ENCODE peak calls at places on chromosomes 16 and 17, in five cellular contexts. W, J, L, M and V are unnamed samples.

GRCh38 chr16:70429888-70430666 is 8.8 kb downstream of the ST3GAL2 start:
- DNase-seq in W (no peak), J (no peak), L (no peak), M (no peak), V (no peak)

GRCh38 chr17:73292031-73292531 is 19.7 kb downstream of the CDC42EP4 start:
- DNase-seq in W (no peak), J (peak), L (peak), M (no peak), V (peak)

GRCh38 chr17:273994-274832 is 78.4 kb downstream of the RPH3AL start:
- DNase-seq in W (no peak), J (no peak), L (no peak), M (no peak), V (no peak)

GRCh38 chr16:13036600-13036999 is 135.2 kb downstream of the SHISA9 start:
- DNase-seq in W (no peak), J (peak), L (peak), M (no peak), V (peak)

GRCh38 chr17:69170377-69170776 is 28.7 kb upstream of the ABCA6 start:
- DNase-seq in W (no peak), J (peak), L (no peak), M (no peak), V (no peak)

GRCh38 chr17:76725580-76726230 is 701 bp downstream of the JMJD6 start:
- DNase-seq in W (peak), J (no peak), L (peak), M (peak), V (peak)

GRCh38 chr17:2399572-2400473 is 1.0 kb downstream of the MNT start:
- DNase-seq in W (peak), J (peak), L (peak), M (peak), V (peak)

GRCh38 chr17:82517230-82517865 is 2.2 kb upstream of the FOXK2 start:
- DNase-seq in W (no peak), J (peak), L (no peak), M (no peak), V (no peak)

GRCh38 chr17:82369211-82369610 is 2.4 kb upstream of the UTS2R start:
- DNase-seq in W (no peak), J (no peak), L (no peak), M (no peak), V (no peak)

GRCh38 chr17:7354262-7354781 is 634 bp upstream of the TMEM95 start:
- DNase-seq in W (no peak), J (peak), L (no peak), M (no peak), V (no peak)

GRCh38 chr17:9446528-9446927 is 129.1 kb downstream of the STX8 start:
- DNase-seq in W (no peak), J (no peak), L (no peak), M (no peak), V (peak)

GRCh38 chr17:50057521-50057991 is 1.6 kb downstream of the ITGA3 start:
- DNase-seq in W (no peak), J (no peak), L (no peak), M (no peak), V (no peak)

GRCh38 chr16:19840524-19841110 is 44.0 kb downstream of the GPRC5B start:
- DNase-seq in W (no peak), J (no peak), L (no peak), M (no peak), V (no peak)

GRCh38 chr17:9148908-9149536 is 127.7 kb downstream of the NTN1 start:
- DNase-seq in W (no peak), J (no peak), L (no peak), M (no peak), V (no peak)

GRCh38 chr17:30584810-30585209 is 107.6 kb downstream of the GOSR1 start:
- DNase-seq in W (no peak), J (no peak), L (no peak), M (no peak), V (no peak)

GRCh38 chr16:21704733-21705132 is 41.0 kb downstream of the OTOA start:
- DNase-seq in W (no peak), J (no peak), L (peak), M (no peak), V (no peak)

GRCh38 chr17:45225964-45226530 is 4.4 kb downstream of the FMNL1 start:
- DNase-seq in W (peak), J (no peak), L (no peak), M (peak), V (no peak)

GRCh38 chr17:35801583-35802224 is 6.3 kb upstream of the MMP28 start:
- DNase-seq in W (no peak), J (peak), L (no peak), M (no peak), V (peak)

GRCh38 chr17:42561908-42562844 is at the start of gene COASY:
- DNase-seq in W (peak), J (peak), L (peak), M (peak), V (peak)

GRCh38 chr16:21260870-21261791 is 17.0 kb downstream of the CRYM start:
- DNase-seq in W (no peak), J (peak), L (peak), M (no peak), V (peak)

GRCh38 chr16:53100131-53100748 is 45.4 kb downstream of the CHD9 start:
- DNase-seq in W (no peak), J (no peak), L (no peak), M (no peak), V (no peak)

GRCh38 chr16:69182730-69183416 is 4.1 kb upstream of the SNTB2 start:
- DNase-seq in W (no peak), J (no peak), L (no peak), M (no peak), V (no peak)

GRCh38 chr16:53769787-53770186 is 65.8 kb downstream of the FTO start:
- DNase-seq in W (no peak), J (no peak), L (no peak), M (no peak), V (no peak)

GRCh38 chr17:68512247-68512966 is at the start of gene PRKAR1A:
- DNase-seq in W (peak), J (peak), L (peak), M (peak), V (peak)